ENCODE peak calls at places on chromosomes 1 and 21, in eight cellular contexts. W, R, B, Z, T, Q, P and A are unnamed samples.

GRCh38 chr1:79877086-79877485 is 870.6 kb upstream of the ADGRL4 start:
- DNase-seq in W (no peak), R (peak), B (no peak), Z (no peak), T (no peak), Q (no peak), P (no peak), A (no peak)

GRCh38 chr21:16013570-16013969 is 283.8 kb downstream of the USP25 start:
- DNase-seq in W (no peak), R (no peak), B (no peak), Z (no peak), T (no peak), Q (no peak), P (no peak), A (no peak)

GRCh38 chr1:41471658-41472057 is 12.8 kb downstream of the EDN2 start:
- DNase-seq in W (no peak), R (no peak), B (no peak), Z (no peak), T (no peak), Q (no peak), P (no peak), A (no peak)

GRCh38 chr1:230127105-230128054 is 60.3 kb downstream of the GALNT2 start:
- DNase-seq in W (no peak), R (no peak), B (no peak), Z (no peak), T (no peak), Q (no peak), P (no peak), A (no peak)

GRCh38 chr1:119275145-119275929 is 93.2 kb upstream of the HAO2 start:
- DNase-seq in W (peak), R (peak), B (peak), Z (peak), T (no peak), Q (peak), P (no peak), A (peak)

GRCh38 chr21:29340228-29340627 is 41.5 kb downstream of the BACH1 start:
- DNase-seq in W (no peak), R (no peak), B (peak), Z (no peak), T (no peak), Q (no peak), P (no peak), A (no peak)

GRCh38 chr21:16082038-16082816 is 352.4 kb downstream of the USP25 start:
- DNase-seq in W (no peak), R (peak), B (peak), Z (no peak), T (no peak), Q (no peak), P (no peak), A (peak)

GRCh38 chr1:177343445-177343844 is 172.7 kb downstream of the BRINP2 start:
- DNase-seq in W (no peak), R (no peak), B (peak), Z (no peak), T (no peak), Q (no peak), P (no peak), A (no peak)

GRCh38 chr1:234478152-234478480 is 863 bp downstream of the TARBP1 start:
- DNase-seq in W (no peak), R (peak), B (peak), Z (no peak), T (no peak), Q (no peak), P (peak), A (peak)

GRCh38 chr1:79259390-79260336 is 253.1 kb upstream of the ADGRL4 start:
- DNase-seq in W (peak), R (peak), B (peak), Z (no peak), T (no peak), Q (no peak), P (peak), A (peak)

GRCh38 chr1:92029241-92029922 is 403 bp upstream of the EPHX4 start:
- DNase-seq in W (no peak), R (no peak), B (no peak), Z (no peak), T (no peak), Q (no peak), P (no peak), A (peak)
- H3K4me3 ChIP-seq in W (peak), R (peak), B (peak), Z (peak), T (peak), Q (no peak), P (no peak), A (peak)

DNA sequence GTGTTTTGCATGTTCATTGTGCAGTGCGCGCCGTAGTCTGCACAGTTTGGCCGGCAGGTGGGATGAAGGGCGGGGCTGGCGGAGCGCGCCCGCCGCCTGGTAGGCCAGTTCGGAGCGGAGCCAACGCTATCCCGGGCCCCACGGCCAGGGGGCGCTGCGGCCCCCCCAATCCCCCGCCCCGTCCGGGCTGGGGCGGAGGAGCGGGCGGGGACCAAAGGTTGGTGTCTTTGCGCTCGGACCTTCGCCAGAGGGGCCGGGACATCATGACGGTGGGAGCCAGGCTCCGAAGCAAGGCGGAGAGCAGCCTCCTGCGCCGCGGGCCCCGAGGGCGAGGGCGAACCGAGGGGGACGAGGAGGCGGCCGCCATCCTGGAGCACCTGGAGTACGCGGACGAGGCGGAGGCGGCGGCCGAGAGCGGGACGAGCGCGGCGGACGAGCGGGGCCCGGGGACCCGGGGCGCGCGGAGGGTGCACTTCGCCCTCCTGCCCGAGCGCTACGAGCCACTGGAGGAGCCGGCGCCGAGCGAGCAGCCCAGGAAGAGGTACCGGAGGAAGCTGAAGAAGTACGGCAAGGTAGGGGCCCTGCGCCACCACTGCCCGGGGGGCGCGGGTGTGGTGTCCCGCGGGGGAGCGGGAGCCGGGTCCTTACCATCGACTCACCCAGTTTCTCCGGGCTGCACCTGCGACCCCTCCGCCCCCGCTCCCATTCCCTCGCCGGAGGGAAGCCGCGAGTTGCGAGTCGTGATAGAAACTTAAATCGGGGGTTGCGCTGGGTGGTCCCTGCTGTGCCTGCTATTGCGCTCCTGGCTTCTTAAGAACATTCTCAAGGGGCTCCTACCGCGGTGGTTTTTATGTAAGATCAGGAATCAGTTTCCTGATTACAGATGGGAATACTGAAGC is at the start of gene C1orf115:
- DNase-seq in W (no peak), R (peak), B (peak), Z (peak), T (peak), Q (peak), P (peak), A (peak)
- TF ChIP-seq CTCF in W (peak), R (peak), B (peak), Z (peak), T (peak), Q (no peak), P (peak), A (peak)

GRCh38 chr1:245512181-245512888 is 357.6 kb downstream of the KIF26B start:
- DNase-seq in W (no peak), R (peak), B (peak), Z (no peak), T (no peak), Q (no peak), P (no peak), A (peak)
- H3K4me3 ChIP-seq in W (peak), R (peak), B (peak), Z (no peak), T (peak), Q (no peak), P (no peak), A (no peak)

DNA sequence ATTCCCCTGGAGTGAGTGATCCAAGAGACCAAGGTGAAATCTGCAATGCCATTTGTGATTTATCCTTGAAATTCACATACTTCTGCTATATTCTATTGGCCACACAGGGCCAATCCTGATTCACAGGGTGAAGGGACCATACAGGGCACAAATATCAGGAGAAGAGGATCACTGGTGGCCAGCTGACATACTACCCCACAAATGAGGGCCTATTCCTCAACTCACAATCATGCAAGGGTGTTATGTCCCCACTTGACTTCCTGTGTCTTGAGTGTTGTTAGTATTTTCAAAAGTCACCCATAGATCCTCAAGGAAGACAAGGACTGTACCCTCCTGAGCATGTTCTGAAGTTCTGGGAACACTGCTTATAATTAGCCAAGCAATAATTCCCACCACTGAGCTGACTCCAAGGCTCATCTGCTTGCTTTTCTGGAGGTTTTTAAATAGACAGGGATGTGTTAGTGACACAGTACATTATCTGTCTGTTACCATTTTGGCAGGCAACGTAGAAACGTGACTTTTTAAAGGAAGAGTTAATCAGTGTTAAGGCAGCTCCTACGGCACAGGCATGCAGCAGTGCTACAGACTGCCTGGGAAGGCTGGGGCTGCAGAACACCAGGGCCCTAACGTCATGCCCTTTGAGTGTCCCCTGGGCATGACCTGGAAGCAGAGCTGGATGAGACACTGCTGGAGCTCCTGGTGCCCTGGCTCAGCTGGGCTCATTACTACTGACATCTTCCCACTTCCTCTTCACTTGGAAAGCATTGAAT is 137.4 kb downstream of the FAM78B start:
- DNase-seq in W (no peak), R (no peak), B (no peak), Z (no peak), T (no peak), Q (no peak), P (no peak), A (no peak)
- TF ChIP-seq CTCF in W (no peak), R (no peak), B (no peak), Z (no peak), T (no peak), Q (no peak), P (no peak), A (no peak)

GRCh38 chr1:87829360-87829759 is 500.7 kb downstream of the LMO4 start:
- DNase-seq in W (no peak), R (no peak), B (no peak), Z (no peak), T (no peak), Q (no peak), P (peak), A (no peak)

GRCh38 chr1:87830579-87830978 is 501.9 kb downstream of the LMO4 start:
- DNase-seq in W (no peak), R (no peak), B (no peak), Z (no peak), T (no peak), Q (no peak), P (no peak), A (no peak)

DNA sequence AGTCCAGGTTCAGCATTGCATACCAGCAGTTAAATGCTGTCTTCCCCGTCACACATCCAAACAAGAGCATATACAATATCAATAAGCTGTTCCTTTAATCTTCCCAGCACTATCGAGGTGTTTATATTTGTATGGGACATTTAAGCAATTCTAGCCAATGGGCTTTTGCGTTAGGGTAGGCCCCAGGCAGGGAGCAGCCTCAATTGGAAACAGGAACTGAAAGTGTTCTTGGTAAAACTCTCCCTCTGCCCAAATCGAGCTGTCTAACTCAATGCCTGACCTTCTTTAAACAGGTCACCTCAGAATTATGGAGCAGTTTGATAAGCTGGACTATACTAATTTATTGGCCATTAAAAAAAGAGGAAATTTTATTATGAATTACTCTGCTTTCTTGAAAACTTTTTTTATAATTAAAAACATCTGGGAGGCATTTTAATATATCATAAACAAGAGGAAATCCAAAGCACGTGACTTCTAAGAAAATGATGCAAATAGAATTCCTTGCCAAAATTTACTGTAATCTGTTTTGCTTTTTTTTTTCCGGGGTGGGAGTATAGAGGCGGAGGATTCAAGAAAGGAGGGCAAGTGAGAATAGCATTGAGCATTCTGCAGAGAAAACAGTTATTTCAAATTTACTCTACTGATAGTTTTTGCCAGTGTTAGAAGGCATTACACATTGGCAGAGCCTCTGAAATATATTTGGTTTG is 498.1 kb downstream of the LMO4 start:
- DNase-seq in W (peak), R (peak), B (peak), Z (peak), T (no peak), Q (peak), P (peak), A (peak)
- H3K4me3 ChIP-seq in W (no peak), R (peak), B (no peak), Z (no peak), T (peak), Q (no peak), P (no peak), A (peak)

DNA sequence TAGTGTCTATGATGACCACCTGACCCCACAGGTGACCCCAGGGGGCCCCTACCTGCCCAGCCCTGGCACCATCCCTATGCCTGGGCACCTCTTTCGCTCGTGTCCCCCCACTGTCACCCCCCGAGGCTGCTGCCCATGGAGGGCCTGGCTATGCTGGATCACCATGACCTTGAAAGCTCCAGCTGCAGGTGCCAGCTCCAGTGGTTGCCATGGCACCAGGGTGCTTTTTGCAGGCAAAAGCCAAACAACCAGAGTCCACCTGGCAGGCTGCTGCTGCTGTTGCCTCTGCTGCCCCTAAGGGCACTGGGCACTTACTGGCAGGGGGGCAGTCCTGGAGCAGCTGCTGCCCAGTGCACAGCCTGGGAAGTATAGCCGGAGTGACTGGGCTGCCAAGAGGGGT is 21.7 kb downstream of the ETNK2 start:
- DNase-seq in W (no peak), R (no peak), B (no peak), Z (peak), T (peak), Q (no peak), P (no peak), A (no peak)
- TF ChIP-seq CTCF in W (no peak), R (no peak), B (no peak), Z (no peak), T (no peak), Q (no peak), P (no peak), A (no peak)

DNA sequence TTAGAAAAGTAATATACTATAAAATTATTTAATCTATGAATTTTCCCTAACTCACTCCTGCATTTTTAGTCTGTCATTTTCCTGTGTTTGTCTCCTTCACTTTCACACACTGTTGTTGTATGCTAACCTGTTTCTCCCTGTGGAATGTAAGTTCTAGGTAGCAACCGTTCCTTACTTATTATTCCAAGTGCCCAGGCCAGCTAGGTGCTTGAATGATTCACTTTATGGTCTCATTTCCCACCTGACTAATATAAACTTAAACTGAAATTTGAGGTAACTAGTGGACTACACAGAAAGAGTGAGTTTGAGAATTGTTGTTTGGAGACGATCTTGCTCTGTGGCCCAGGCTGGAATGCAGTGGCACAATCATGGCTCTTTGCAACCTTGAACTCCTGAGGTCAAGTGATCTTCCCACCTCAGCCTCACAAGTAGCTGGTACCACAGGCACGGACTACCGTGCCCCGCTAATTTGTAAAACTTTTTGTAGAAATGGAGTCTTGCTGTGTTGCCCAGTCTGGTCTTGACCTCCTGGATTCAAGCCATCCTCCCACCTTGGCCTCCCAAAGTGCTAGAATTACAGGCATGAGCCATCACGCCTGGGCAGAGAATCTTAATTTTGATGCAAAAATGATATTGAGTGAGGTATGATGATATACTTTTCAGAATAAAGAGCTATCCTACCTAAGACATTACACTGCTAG is 1.9 kb downstream of the ZYG11B start:
- DNase-seq in W (no peak), R (no peak), B (no peak), Z (no peak), T (no peak), Q (no peak), P (no peak), A (no peak)
- H3K4me3 ChIP-seq in W (peak), R (no peak), B (peak), Z (peak), T (no peak), Q (no peak), P (no peak), A (no peak)

GRCh38 chr1:222989443-222989842 is 153.6 kb downstream of the TLR5 start:
- DNase-seq in W (no peak), R (no peak), B (peak), Z (no peak), T (no peak), Q (no peak), P (no peak), A (no peak)

GRCh38 chr1:222991908-222992307 is 151.1 kb downstream of the TLR5 start:
- DNase-seq in W (no peak), R (no peak), B (no peak), Z (no peak), T (no peak), Q (no peak), P (no peak), A (no peak)

GRCh38 chr1:222991177-222991576 is 151.9 kb downstream of the TLR5 start:
- DNase-seq in W (no peak), R (no peak), B (no peak), Z (no peak), T (no peak), Q (no peak), P (no peak), A (no peak)

DNA sequence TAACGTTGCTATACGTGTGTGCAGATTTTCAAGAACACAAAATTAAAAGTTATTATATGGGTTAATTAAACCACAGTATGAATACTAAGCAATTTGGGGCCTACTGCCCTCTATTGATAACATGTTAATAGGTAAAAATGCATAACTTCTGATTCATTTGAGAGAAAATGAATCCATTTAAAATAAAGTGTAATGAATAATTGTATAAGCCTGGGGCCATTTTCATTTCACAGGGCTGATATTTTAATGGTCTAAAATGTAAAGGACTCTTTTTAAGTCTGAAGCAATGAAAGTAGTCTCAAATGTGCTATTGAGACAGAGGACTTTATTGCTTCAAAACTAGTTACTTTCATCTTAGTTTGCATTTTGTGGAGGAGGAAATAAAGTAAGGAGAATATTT is 155.4 kb downstream of the TLR5 start:
- DNase-seq in W (no peak), R (no peak), B (no peak), Z (no peak), T (no peak), Q (no peak), P (no peak), A (no peak)
- TF ChIP-seq CTCF in W (no peak), R (peak), B (no peak), Z (no peak), T (no peak), Q (no peak), P (no peak), A (no peak)

DNA sequence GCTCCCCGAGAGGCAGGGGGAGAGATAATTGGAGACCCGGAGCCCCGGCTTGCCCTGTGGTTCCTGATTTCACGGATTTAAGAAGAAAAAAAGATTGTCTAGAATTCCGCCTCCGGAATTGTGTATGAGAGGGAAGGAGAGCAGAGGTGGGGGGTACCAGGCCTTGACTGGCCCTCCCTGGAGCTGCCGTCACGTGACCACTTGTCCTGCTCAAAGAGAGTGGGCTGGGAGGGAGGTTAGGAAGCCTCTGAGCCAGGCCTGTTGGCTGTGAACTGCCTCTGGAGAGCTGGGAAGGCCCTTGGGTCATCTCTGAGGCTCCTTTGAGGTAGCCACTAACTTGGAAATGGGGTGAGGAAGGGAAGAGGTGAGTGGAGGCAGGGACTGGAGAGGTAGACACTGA is 106.5 kb downstream of the GRIK3 start:
- DNase-seq in W (no peak), R (no peak), B (no peak), Z (no peak), T (no peak), Q (no peak), P (no peak), A (no peak)
- H3K4me3 ChIP-seq in W (no peak), R (no peak), B (no peak), Z (no peak), T (no peak), Q (no peak), P (no peak), A (no peak)